ENCODE peak calls at places on chromosomes 13 and 19, in eight cellular contexts. One of them, this sample, is unnamed.

GRCh38 chr13:79440958-79441553 is 35.0 kb upstream of the RBM26 start:
- DNase-seq in H54: no peak
- DNase-seq in natural killer cell treated with Interleukin-12 subunit alpha and Interleukin-12 subunit beta and Interleukin-15 and Interleukin-18, amount 100 ng/mL, for 72 hours: no peak
- DNase-seq in fibroblast of lung: no peak
- DNase-seq in A549: no peak
- DNase-seq in ACHN: no peak
- DNase-seq in HFF-Myc: no peak
- DNase-seq in neural progenitor cell: no peak
- DNase-seq in this sample: no peak

GRCh38 chr19:33513424-33513823 is 8.2 kb downstream of the PEPD start:
- DNase-seq in H54: no peak
- DNase-seq in ACHN: no peak
- DNase-seq in A549: no peak
- DNase-seq in neural progenitor cell: no peak
- DNase-seq in fibroblast of lung: no peak
- DNase-seq in natural killer cell treated with Interleukin-12 subunit alpha and Interleukin-12 subunit beta and Interleukin-15 and Interleukin-18, amount 100 ng/mL, for 72 hours: no peak
- DNase-seq in HFF-Myc: no peak
- DNase-seq in this sample: no peak

GRCh38 chr19:47187797-47188196 is 43.2 kb downstream of the BBC3 start:
- DNase-seq in H54: no peak
- DNase-seq in A549: no peak
- DNase-seq in ACHN: no peak
- DNase-seq in HFF-Myc: no peak
- DNase-seq in natural killer cell treated with Interleukin-12 subunit alpha and Interleukin-12 subunit beta and Interleukin-15 and Interleukin-18, amount 100 ng/mL, for 72 hours: no peak
- DNase-seq in fibroblast of lung: no peak
- DNase-seq in neural progenitor cell: no peak
- DNase-seq in this sample: no peak

GRCh38 chr19:52336976-52337375 is 933 bp downstream of the ZNF610 start:
- DNase-seq in fibroblast of lung: peak
- DNase-seq in natural killer cell treated with Interleukin-12 subunit alpha and Interleukin-12 subunit beta and Interleukin-15 and Interleukin-18, amount 100 ng/mL, for 72 hours: no peak
- DNase-seq in ACHN: no peak
- DNase-seq in A549: no peak
- DNase-seq in neural progenitor cell: peak
- DNase-seq in HFF-Myc: no peak
- DNase-seq in H54: no peak
- DNase-seq in this sample: no peak

GRCh38 chr19:48696353-48697010 is 711 bp downstream of the FUT2 start:
- DNase-seq in A549: no peak
- DNase-seq in ACHN: no peak
- DNase-seq in HFF-Myc: no peak
- DNase-seq in neural progenitor cell: peak
- DNase-seq in natural killer cell treated with Interleukin-12 subunit alpha and Interleukin-12 subunit beta and Interleukin-15 and Interleukin-18, amount 100 ng/mL, for 72 hours: no peak
- DNase-seq in fibroblast of lung: no peak
- DNase-seq in H54: no peak
- DNase-seq in this sample: peak

GRCh38 chr13:48132961-48133360 is 38.1 kb upstream of the MED4 start:
- DNase-seq in ACHN: no peak
- DNase-seq in neural progenitor cell: no peak
- DNase-seq in A549: no peak
- DNase-seq in HFF-Myc: no peak
- DNase-seq in H54: no peak
- DNase-seq in natural killer cell treated with Interleukin-12 subunit alpha and Interleukin-12 subunit beta and Interleukin-15 and Interleukin-18, amount 100 ng/mL, for 72 hours: no peak
- DNase-seq in fibroblast of lung: no peak
- DNase-seq in this sample: peak

GRCh38 chr19:41563847-41564514 is 12.0 kb upstream of the CEACAM21 start:
- DNase-seq in A549: no peak
- DNase-seq in H54: peak
- DNase-seq in ACHN: no peak
- DNase-seq in neural progenitor cell: peak
- DNase-seq in natural killer cell treated with Interleukin-12 subunit alpha and Interleukin-12 subunit beta and Interleukin-15 and Interleukin-18, amount 100 ng/mL, for 72 hours: no peak
- DNase-seq in HFF-Myc: no peak
- DNase-seq in fibroblast of lung: no peak
- DNase-seq in this sample: no peak

GRCh38 chr13:33158830-33159229 is 126.7 kb downstream of the STARD13 start:
- DNase-seq in ACHN: no peak
- DNase-seq in A549: no peak
- DNase-seq in H54: no peak
- DNase-seq in neural progenitor cell: no peak
- DNase-seq in HFF-Myc: no peak
- DNase-seq in natural killer cell treated with Interleukin-12 subunit alpha and Interleukin-12 subunit beta and Interleukin-15 and Interleukin-18, amount 100 ng/mL, for 72 hours: no peak
- DNase-seq in fibroblast of lung: no peak
- DNase-seq in this sample: no peak

GRCh38 chr13:36362251-36362650 is 16.1 kb upstream of the SPART start:
- DNase-seq in fibroblast of lung: peak
- DNase-seq in H54: peak
- DNase-seq in HFF-Myc: peak
- DNase-seq in neural progenitor cell: no peak
- DNase-seq in natural killer cell treated with Interleukin-12 subunit alpha and Interleukin-12 subunit beta and Interleukin-15 and Interleukin-18, amount 100 ng/mL, for 72 hours: no peak
- DNase-seq in A549: no peak
- DNase-seq in ACHN: peak
- DNase-seq in this sample: no peak

GRCh38 chr13:101309014-101309619 is 107.2 kb downstream of the NALCN start:
- DNase-seq in A549: no peak
- DNase-seq in neural progenitor cell: no peak
- DNase-seq in ACHN: no peak
- DNase-seq in fibroblast of lung: peak
- DNase-seq in natural killer cell treated with Interleukin-12 subunit alpha and Interleukin-12 subunit beta and Interleukin-15 and Interleukin-18, amount 100 ng/mL, for 72 hours: no peak
- DNase-seq in H54: no peak
- DNase-seq in HFF-Myc: no peak
- DNase-seq in this sample: no peak

GRCh38 chr19:55654833-55655647 is at the start of gene U2AF2:
- DNase-seq in neural progenitor cell: peak
- DNase-seq in fibroblast of lung: peak
- DNase-seq in HFF-Myc: no peak
- DNase-seq in natural killer cell treated with Interleukin-12 subunit alpha and Interleukin-12 subunit beta and Interleukin-15 and Interleukin-18, amount 100 ng/mL, for 72 hours: peak
- DNase-seq in ACHN: peak
- DNase-seq in A549: peak
- DNase-seq in H54: peak
- DNase-seq in this sample: peak

GRCh38 chr19:49472936-49473335 is 1.1 kb upstream of the FLT3LG start:
- DNase-seq in neural progenitor cell: no peak
- DNase-seq in natural killer cell treated with Interleukin-12 subunit alpha and Interleukin-12 subunit beta and Interleukin-15 and Interleukin-18, amount 100 ng/mL, for 72 hours: no peak
- DNase-seq in HFF-Myc: no peak
- DNase-seq in fibroblast of lung: no peak
- DNase-seq in H54: no peak
- DNase-seq in ACHN: no peak
- DNase-seq in A549: no peak
- DNase-seq in this sample: no peak

GRCh38 chr13:94825507-94825906 is 113.2 kb upstream of the SOX21 start:
- DNase-seq in HFF-Myc: peak
- DNase-seq in natural killer cell treated with Interleukin-12 subunit alpha and Interleukin-12 subunit beta and Interleukin-15 and Interleukin-18, amount 100 ng/mL, for 72 hours: no peak
- DNase-seq in ACHN: no peak
- DNase-seq in neural progenitor cell: peak
- DNase-seq in H54: no peak
- DNase-seq in A549: no peak
- DNase-seq in fibroblast of lung: peak
- DNase-seq in this sample: peak

GRCh38 chr19:40802300-40803169 is 3.5 kb downstream of the EGLN2 start:
- DNase-seq in A549: no peak
- DNase-seq in ACHN: no peak
- DNase-seq in fibroblast of lung: no peak
- DNase-seq in H54: no peak
- DNase-seq in natural killer cell treated with Interleukin-12 subunit alpha and Interleukin-12 subunit beta and Interleukin-15 and Interleukin-18, amount 100 ng/mL, for 72 hours: no peak
- DNase-seq in HFF-Myc: no peak
- DNase-seq in neural progenitor cell: no peak
- DNase-seq in this sample: no peak

GRCh38 chr19:43444531-43445340 is 20.7 kb downstream of the LYPD3 start:
- DNase-seq in HFF-Myc: no peak
- DNase-seq in H54: no peak
- DNase-seq in neural progenitor cell: no peak
- DNase-seq in A549: no peak
- DNase-seq in natural killer cell treated with Interleukin-12 subunit alpha and Interleukin-12 subunit beta and Interleukin-15 and Interleukin-18, amount 100 ng/mL, for 72 hours: no peak
- DNase-seq in ACHN: peak
- DNase-seq in fibroblast of lung: no peak
- DNase-seq in this sample: no peak

GRCh38 chr19:7395360-7395781 is 46.6 kb downstream of the ARHGEF18 start:
- DNase-seq in neural progenitor cell: peak
- DNase-seq in ACHN: peak
- DNase-seq in HFF-Myc: no peak
- DNase-seq in fibroblast of lung: no peak
- DNase-seq in natural killer cell treated with Interleukin-12 subunit alpha and Interleukin-12 subunit beta and Interleukin-15 and Interleukin-18, amount 100 ng/mL, for 72 hours: no peak
- DNase-seq in A549: no peak
- DNase-seq in H54: no peak
- DNase-seq in this sample: no peak

GRCh38 chr19:38039966-38040365 is 133.0 kb downstream of the SIPA1L3 start:
- DNase-seq in HFF-Myc: peak
- DNase-seq in A549: peak
- DNase-seq in ACHN: no peak
- DNase-seq in natural killer cell treated with Interleukin-12 subunit alpha and Interleukin-12 subunit beta and Interleukin-15 and Interleukin-18, amount 100 ng/mL, for 72 hours: no peak
- DNase-seq in fibroblast of lung: peak
- DNase-seq in neural progenitor cell: no peak
- DNase-seq in H54: peak
- DNase-seq in this sample: no peak

GRCh38 chr19:42122691-42123607 is 9.3 kb downstream of the POU2F2 start:
- DNase-seq in HFF-Myc: no peak
- DNase-seq in fibroblast of lung: no peak
- DNase-seq in neural progenitor cell: no peak
- DNase-seq in ACHN: no peak
- DNase-seq in natural killer cell treated with Interleukin-12 subunit alpha and Interleukin-12 subunit beta and Interleukin-15 and Interleukin-18, amount 100 ng/mL, for 72 hours: no peak
- DNase-seq in H54: no peak
- DNase-seq in A549: no peak
- DNase-seq in this sample: no peak

GRCh38 chr19:53511933-53512374 is 26.0 kb upstream of the ZNF331 start:
- DNase-seq in fibroblast of lung: peak
- DNase-seq in H54: peak
- DNase-seq in HFF-Myc: no peak
- DNase-seq in natural killer cell treated with Interleukin-12 subunit alpha and Interleukin-12 subunit beta and Interleukin-15 and Interleukin-18, amount 100 ng/mL, for 72 hours: peak
- DNase-seq in neural progenitor cell: peak
- DNase-seq in A549: no peak
- DNase-seq in ACHN: peak
- DNase-seq in this sample: no peak

GRCh38 chr13:25659091-25659502 is 287.3 kb downstream of the ATP8A2 start:
- DNase-seq in natural killer cell treated with Interleukin-12 subunit alpha and Interleukin-12 subunit beta and Interleukin-15 and Interleukin-18, amount 100 ng/mL, for 72 hours: no peak
- DNase-seq in HFF-Myc: no peak
- DNase-seq in A549: no peak
- DNase-seq in H54: no peak
- DNase-seq in ACHN: no peak
- DNase-seq in neural progenitor cell: no peak
- DNase-seq in fibroblast of lung: peak
- DNase-seq in this sample: no peak

GRCh38 chr19:5993516-5994406 is 15.8 kb upstream of the RANBP3 start:
- DNase-seq in H54: no peak
- DNase-seq in ACHN: no peak
- DNase-seq in A549: no peak
- DNase-seq in natural killer cell treated with Interleukin-12 subunit alpha and Interleukin-12 subunit beta and Interleukin-15 and Interleukin-18, amount 100 ng/mL, for 72 hours: no peak
- DNase-seq in neural progenitor cell: no peak
- DNase-seq in fibroblast of lung: peak
- DNase-seq in HFF-Myc: no peak
- DNase-seq in this sample: no peak

GRCh38 chr13:114148521-114148855 is 16.1 kb upstream of the RASA3 start:
- DNase-seq in HFF-Myc: no peak
- DNase-seq in H54: no peak
- DNase-seq in fibroblast of lung: no peak
- DNase-seq in neural progenitor cell: no peak
- DNase-seq in A549: no peak
- DNase-seq in ACHN: no peak
- DNase-seq in natural killer cell treated with Interleukin-12 subunit alpha and Interleukin-12 subunit beta and Interleukin-15 and Interleukin-18, amount 100 ng/mL, for 72 hours: peak
- DNase-seq in this sample: no peak

GRCh38 chr19:28472843-28473242 is 740.1 kb downstream of the UQCRFS1 start:
- DNase-seq in neural progenitor cell: no peak
- DNase-seq in natural killer cell treated with Interleukin-12 subunit alpha and Interleukin-12 subunit beta and Interleukin-15 and Interleukin-18, amount 100 ng/mL, for 72 hours: no peak
- DNase-seq in fibroblast of lung: no peak
- DNase-seq in A549: no peak
- DNase-seq in H54: no peak
- DNase-seq in ACHN: no peak
- DNase-seq in HFF-Myc: no peak
- DNase-seq in this sample: no peak

GRCh38 chr13:44819245-44819644 is 170.0 kb downstream of the NUFIP1 start:
- DNase-seq in ACHN: peak
- DNase-seq in neural progenitor cell: no peak
- DNase-seq in HFF-Myc: peak
- DNase-seq in A549: peak
- DNase-seq in H54: peak
- DNase-seq in fibroblast of lung: peak
- DNase-seq in natural killer cell treated with Interleukin-12 subunit alpha and Interleukin-12 subunit beta and Interleukin-15 and Interleukin-18, amount 100 ng/mL, for 72 hours: no peak
- DNase-seq in this sample: no peak

GRCh38 chr13:48624858-48625257 is 28.9 kb upstream of the CYSLTR2 start:
- DNase-seq in fibroblast of lung: peak
- DNase-seq in HFF-Myc: no peak
- DNase-seq in ACHN: no peak
- DNase-seq in natural killer cell treated with Interleukin-12 subunit alpha and Interleukin-12 subunit beta and Interleukin-15 and Interleukin-18, amount 100 ng/mL, for 72 hours: no peak
- DNase-seq in H54: no peak
- DNase-seq in neural progenitor cell: no peak
- DNase-seq in A549: no peak
- DNase-seq in this sample: no peak